ENCODE peak calls at places on chromosomes 7 and 10, in six cellular contexts. B is GDM1; V is stimulated activated naive B cell treated with anti-CD40 and anti-IgM and Interleukin-4, amounts not matched to agents 10 μg/mL and 1 μg/mL and 100 μg/mL, for 72 hours; N is mucosa of gallbladder; P is tibial nerve; A is Calu3. T is an unnamed sample.

GRCh38 chr10:75911426-75911825 is 480.0 kb downstream of the LRMDA start:
- DNase-seq in B (no peak), V (no peak), N (no peak), P (no peak), A (no peak), T (no peak)

GRCh38 chr10:62093863-62094291 is 174.8 kb downstream of the RTKN2 start:
- DNase-seq in B (no peak), V (no peak), N (no peak), P (no peak), A (peak; percentile 34), T (peak; percentile 16)

GRCh38 chr7:69800495-69800894 is 202.2 kb downstream of the AUTS2 start:
- DNase-seq in B (no peak), V (no peak), N (peak; percentile 32), P (no peak), A (no peak), T (no peak)

GRCh38 chr7:129643545-129644170 is 32.1 kb downstream of the NRF1 start:
- DNase-seq in B (no peak), V (no peak), N (no peak), P (no peak), A (no peak), T (no peak)

GRCh38 chr10:102779680-102780079 is 35.9 kb downstream of the WBP1L start:
- DNase-seq in B (no peak), V (no peak), N (no peak), P (no peak), A (no peak), T (no peak)

GRCh38 chr7:74017122-74017521 is 10.9 kb upstream of the ELN start:
- DNase-seq in B (no peak), V (no peak), N (no peak), P (no peak), A (no peak), T (no peak)

GRCh38 chr10:3889961-3890522 is 105.0 kb upstream of the KLF6 start:
- DNase-seq in B (no peak), V (no peak), N (no peak), P (no peak), A (peak; percentile 50), T (no peak)

GRCh38 chr7:73570521-73570920 is 7.9 kb downstream of the TBL2 start:
- DNase-seq in B (no peak), V (no peak), N (no peak), P (no peak), A (no peak), T (no peak)

GRCh38 chr7:112938895-112939588 is 147.6 kb downstream of the GPR85 start:
- DNase-seq in B (no peak), V (no peak), N (peak; percentile 11), P (peak; percentile 5), A (peak; percentile 23), T (peak; percentile 42)

GRCh38 chr10:3852147-3852904 is 67.3 kb upstream of the KLF6 start:
- DNase-seq in B (no peak), V (peak; percentile 56), N (peak; percentile 95), P (peak; percentile 87), A (peak; percentile 80), T (peak; percentile 92)

GRCh38 chr10:50508315-50509051 is 115.3 kb downstream of the SGMS1 start:
- DNase-seq in B (no peak), V (peak; percentile 28), N (no peak), P (no peak), A (peak; percentile 33), T (no peak)

GRCh38 chr10:132446661-132447445 is 49.9 kb downstream of the PWWP2B start:
- DNase-seq in B (peak; percentile 64), V (peak; percentile 64), N (no peak), P (no peak), A (peak; percentile 80), T (peak; percentile 92)

GRCh38 chr10:102368072-102368471 is 27.4 kb upstream of the NFKB2 start:
- DNase-seq in B (no peak), V (no peak), N (peak; percentile 11), P (no peak), A (peak; percentile 46), T (no peak)

GRCh38 chr7:93515144-93515543 is 59.4 kb downstream of the CALCR start:
- DNase-seq in B (no peak), V (no peak), N (no peak), P (no peak), A (no peak), T (no peak)

GRCh38 chr10:119652361-119652760 is 1.2 kb downstream of the BAG3 start:
- DNase-seq in B (no peak), V (no peak), N (peak; percentile 36), P (peak; percentile 32), A (peak; percentile 5), T (peak; percentile 29)

GRCh38 chr7:98754041-98754479 is 115.8 kb downstream of the TMEM130 start:
- DNase-seq in B (no peak), V (no peak), N (no peak), P (no peak), A (peak; percentile 27), T (no peak)

GRCh38 chr10:28713626-28714352 is 36.5 kb downstream of the BAMBI start:
- DNase-seq in B (no peak), V (no peak), N (no peak), P (no peak), A (no peak), T (no peak)

GRCh38 chr10:111146025-111146640 is 69.3 kb downstream of the ADRA2A start:
- DNase-seq in B (peak; percentile 88), V (no peak), N (no peak), P (no peak), A (no peak), T (no peak)

GRCh38 chr7:117076426-117076943 is 123.2 kb downstream of the ST7 start:
- DNase-seq in B (no peak), V (no peak), N (no peak), P (no peak), A (no peak), T (no peak)

GRCh38 chr10:56383806-56384205 is 22.7 kb upstream of the ZWINT start:
- DNase-seq in B (no peak), V (no peak), N (no peak), P (no peak), A (no peak), T (no peak)